ENCODE peak calls at places on chromosomes 6 and 20, in four cellular contexts. D is PC-9; F is amniotic stem cell; H is activated T-helper 1 cell treated with anti-CD3 and anti-CD28 coated beads, Interleukin-2, amount 50 U/mL, for 16 hours. X is an unnamed sample.

GRCh38 chr6:89999154-89999553 is 104.9 kb downstream of the GJA10 start:
- DNase-seq in H (no peak), F (no peak), D (peak), X (no peak)

GRCh38 chr6:16135078-16135477 is 6.2 kb downstream of the MYLIP start:
- DNase-seq in F (no peak), D (no peak), H (no peak), X (no peak)

GRCh38 chr20:1377341-1377871 is 15.4 kb downstream of the FKBP1A start:
- DNase-seq in F (no peak), H (no peak), D (no peak), X (no peak)

GRCh38 chr6:148617522-148617921 is 129.3 kb upstream of the UST start:
- DNase-seq in H (no peak), D (no peak), F (no peak), X (no peak)

GRCh38 chr20:17725094-17725835 is 25.5 kb downstream of the BANF2 start:
- DNase-seq in D (no peak), F (no peak), H (no peak), X (no peak)

GRCh38 chr6:22057962-22058361 is 238.9 kb downstream of the PRL start:
- DNase-seq in D (no peak), H (no peak), F (no peak), X (no peak)

GRCh38 chr6:151652338-151652737 is 155.1 kb upstream of the ESR1 start:
- DNase-seq in H (no peak), F (no peak), D (no peak), X (no peak)

GRCh38 chr20:54643761-54644160 is 168.4 kb downstream of the DOK5 start:
- DNase-seq in H (no peak), F (peak), D (no peak), X (no peak)

GRCh38 chr20:50395258-50395729 is 114.9 kb upstream of the PTPN1 start:
- DNase-seq in D (peak), H (no peak), F (no peak), X (no peak)

GRCh38 chr6:111105578-111105977 is 18.3 kb downstream of the SLC16A10 start:
- DNase-seq in H (no peak), D (no peak), F (no peak), X (no peak)

GRCh38 chr20:58711266-58712051 is 18.9 kb downstream of the NPEPL1 start:
- DNase-seq in H (no peak), F (no peak), D (no peak), X (no peak)

GRCh38 chr20:7232796-7233195 is 465.3 kb downstream of the BMP2 start:
- DNase-seq in F (no peak), H (no peak), D (no peak), X (no peak)

GRCh38 chr6:144158133-144158532 is 7.8 kb downstream of the STX11 start:
- DNase-seq in F (peak), H (no peak), D (peak), X (no peak)

GRCh38 chr6:121305957-121306607 is 28.2 kb downstream of the TBC1D32 start:
- DNase-seq in H (no peak), F (no peak), D (peak), X (no peak)

GRCh38 chr20:4601630-4602296 is 119.9 kb upstream of the PRND start:
- DNase-seq in D (peak), F (no peak), H (no peak), X (no peak)

GRCh38 chr20:58718121-58718563 is 25.5 kb downstream of the NPEPL1 start:
- DNase-seq in D (no peak), F (no peak), H (no peak), X (no peak)

GRCh38 chr20:16078172-16078898 is 494.9 kb downstream of the KIF16B start:
- DNase-seq in F (no peak), H (no peak), D (no peak), X (no peak)

GRCh38 chr6:52517502-52518278 is 59.2 kb downstream of the TRAM2 start:
- DNase-seq in D (peak), F (peak), H (no peak), X (no peak)

GRCh38 chr6:140071601-140072062 is 697.2 kb upstream of the CITED2 start:
- DNase-seq in D (peak), F (no peak), H (no peak), X (no peak)

X was measured in activated B cell treated with CpG ODN at 0.5 μM for 24 hours.